ENCODE peak calls at places on chromosomes 5 and 9, in ten cellular contexts. F, K, J, Q, C, V, H, N, Z and D are unnamed samples.

GRCh38 chr9:27179245-27179870 is 70.3 kb downstream of the TEK start:
- DNase-seq in F (no peak), K (no peak), J (no peak), Q (no peak), C (no peak), V (no peak), H (no peak), N (no peak), Z (no peak), D (no peak)

GRCh38 chr5:137622850-137623249 is 113.0 kb downstream of the KLHL3 start:
- DNase-seq in F (no peak), K (peak; percentile 99), J (peak; percentile 92), Q (peak; percentile 64), C (peak; percentile 9), V (no peak), H (no peak), N (peak; percentile 94), Z (no peak), D (no peak)

GRCh38 chr9:79524266-79524665 is 47.5 kb upstream of the TLE4 start:
- DNase-seq in F (no peak), K (no peak), J (no peak), Q (no peak), C (no peak), V (no peak), H (no peak), N (no peak), Z (no peak), D (peak; percentile 9)

GRCh38 chr5:111999286-111999685 is 242.3 kb upstream of the NREP start:
- DNase-seq in F (no peak), K (no peak), J (no peak), Q (no peak), C (no peak), V (no peak), H (no peak), N (no peak), Z (no peak), D (no peak)

GRCh38 chr9:93587651-93588347 is 11.4 kb downstream of the PHF2 start:
- DNase-seq in F (peak; percentile 46), K (no peak), J (peak; percentile 42), Q (no peak), C (no peak), V (no peak), H (no peak), N (no peak), Z (no peak), D (no peak)

GRCh38 chr9:89444212-89444611 is 53.7 kb downstream of the SEMA4D start:
- DNase-seq in F (no peak), K (no peak), J (no peak), Q (no peak), C (no peak), V (no peak), H (no peak), N (no peak), Z (no peak), D (no peak)

GRCh38 chr5:37717613-37718431 is 122.0 kb downstream of the GDNF start:
- DNase-seq in F (peak; percentile 69), K (peak; percentile 65), J (peak; percentile 47), Q (peak; percentile 95), C (no peak), V (no peak), H (no peak), N (peak; percentile 25), Z (peak; percentile 27), D (no peak)

GRCh38 chr5:7878381-7878873 is 9.5 kb downstream of the MTRR start:
- DNase-seq in F (no peak), K (no peak), J (peak; percentile 50), Q (peak; percentile 41), C (peak; percentile 66), V (peak; percentile 16), H (no peak), N (no peak), Z (no peak), D (no peak)

GRCh38 chr9:137242329-137243204 is 1.5 kb downstream of the TUBB4B start:
- DNase-seq in F (no peak), K (no peak), J (no peak), Q (no peak), C (no peak), V (no peak), H (no peak), N (no peak), Z (no peak), D (no peak)

GRCh38 chr9:137241490-137242328 is 622 bp downstream of the TUBB4B start:
- DNase-seq in F (peak; percentile 86), K (peak; percentile 74), J (peak; percentile 71), Q (peak; percentile 54), C (no peak), V (peak; percentile 65), H (peak; percentile 62), N (no peak), Z (no peak), D (no peak)

GRCh38 chr9:137240841-137241489 is at the start of gene TUBB4B:
- DNase-seq in F (peak; percentile 98), K (peak; percentile 100), J (peak; percentile 99), Q (peak; percentile 99), C (peak; percentile 100), V (peak; percentile 99), H (peak; percentile 100), N (peak; percentile 100), Z (peak; percentile 99), D (peak; percentile 100)

GRCh38 chr9:137237759-137238726 is 3.0 kb upstream of the TUBB4B start:
- DNase-seq in F (peak; percentile 83), K (no peak), J (no peak), Q (no peak), C (no peak), V (no peak), H (no peak), N (peak; percentile 82), Z (no peak), D (no peak)

DNA sequence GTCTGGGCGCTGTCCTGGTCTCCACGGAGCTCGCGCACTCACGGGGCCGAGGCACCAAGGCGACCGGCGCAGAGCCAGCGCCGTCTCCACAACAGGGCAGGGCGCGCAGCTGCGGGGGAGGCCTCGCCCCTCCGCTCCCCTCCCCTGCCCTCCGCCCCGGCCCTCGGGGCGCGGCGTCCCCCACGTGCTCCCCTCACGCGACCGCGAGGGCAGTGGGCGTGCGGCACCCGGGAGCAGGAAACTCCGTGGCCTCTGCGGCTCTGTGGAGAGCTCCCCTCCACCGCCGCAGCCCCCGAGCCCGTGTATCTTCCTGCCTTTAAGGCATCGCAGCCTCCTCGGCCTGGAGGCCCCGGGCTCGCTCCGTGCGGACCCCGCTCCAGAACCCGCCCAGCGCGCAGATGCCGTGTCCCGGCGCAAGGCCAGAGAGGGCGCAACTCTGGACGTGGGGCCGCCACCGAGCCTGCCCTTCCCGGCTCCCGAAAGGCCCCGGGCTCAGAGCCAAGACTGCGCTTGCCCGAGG is 706 bp upstream of the TUBB4B start:
- DNase-seq in F (peak; percentile 88), K (peak; percentile 78), J (peak; percentile 70), Q (no peak), C (no peak), V (peak; percentile 67), H (peak; percentile 75), N (peak; percentile 80), Z (no peak), D (peak; percentile 92)
- TF ChIP-seq POLR2A in F (peak; percentile 52), K (no peak), J (no peak), Q (no peak), C (no peak), V (no peak), H (no peak), N (no peak), Z (peak; percentile 52), D (peak; percentile 81)

DNA sequence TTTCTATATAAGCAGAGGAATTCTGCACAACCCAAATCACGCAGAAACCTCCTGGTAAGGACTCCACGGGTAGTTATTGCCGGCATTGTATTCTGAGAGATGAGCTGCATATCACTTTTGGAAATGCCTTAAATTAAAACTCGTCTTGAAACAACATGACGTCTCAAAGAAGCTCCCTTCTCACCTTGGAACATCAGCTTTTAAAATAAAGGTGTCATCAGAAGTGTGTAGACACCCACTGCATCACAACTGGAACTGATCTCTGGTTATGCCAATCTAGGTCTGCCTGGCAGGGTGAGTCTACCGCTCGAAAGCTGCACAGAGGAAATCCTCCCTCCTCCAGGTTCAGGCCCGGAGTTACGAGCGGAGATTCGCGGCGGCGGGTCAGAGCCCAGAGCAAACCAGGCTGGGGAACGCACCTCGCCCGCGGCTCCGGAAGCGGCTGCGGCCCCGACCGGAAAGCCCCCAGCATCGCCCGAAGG is 974 bp upstream of the SLC12A2 start:
- DNase-seq in F (no peak), K (no peak), J (no peak), Q (no peak), C (peak; percentile 55), V (no peak), H (no peak), N (no peak), Z (peak; percentile 47), D (no peak)
- TF ChIP-seq POLR2A in F (peak; percentile 29), K (peak; percentile 32), J (no peak), Q (peak; percentile 48), C (no peak), V (no peak), H (no peak), N (peak; percentile 38), Z (no peak), D (no peak)

DNA sequence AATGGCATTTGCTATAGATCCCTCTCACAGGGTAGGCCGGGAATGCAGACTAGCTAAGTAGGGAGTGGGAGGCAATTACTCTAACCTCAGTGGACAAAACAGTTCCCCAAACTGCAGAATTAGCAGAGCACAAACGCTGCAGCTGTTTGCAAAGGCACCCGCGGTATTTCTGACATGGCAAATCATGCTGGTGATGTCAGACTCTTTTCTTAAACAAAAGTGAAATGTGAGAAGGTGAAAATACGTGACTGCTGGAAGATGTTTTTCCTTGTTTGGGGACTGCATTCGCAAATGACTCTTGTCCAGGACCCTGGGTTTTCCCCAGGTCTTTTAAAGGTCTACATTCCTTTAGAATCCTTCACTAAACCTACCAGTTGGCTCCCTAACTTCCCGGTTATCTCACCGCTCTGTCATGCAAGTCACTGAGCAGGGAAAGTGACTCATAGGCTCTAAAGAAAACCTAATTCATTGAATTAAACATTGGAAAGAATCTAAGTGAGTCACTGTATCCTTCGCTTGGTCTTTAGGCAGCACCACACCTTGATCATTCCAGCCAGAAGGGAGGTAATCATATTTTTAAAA is 91.5 kb upstream of the DNAH5 start:
- DNase-seq in F (no peak), K (peak; percentile 56), J (no peak), Q (peak; percentile 73), C (no peak), V (no peak), H (no peak), N (no peak), Z (peak; percentile 95), D (peak; percentile 68)
- TF ChIP-seq POLR2A in F (no peak), K (no peak), J (no peak), Q (no peak), C (no peak), V (no peak), H (no peak), N (no peak), Z (no peak), D (no peak)

DNA sequence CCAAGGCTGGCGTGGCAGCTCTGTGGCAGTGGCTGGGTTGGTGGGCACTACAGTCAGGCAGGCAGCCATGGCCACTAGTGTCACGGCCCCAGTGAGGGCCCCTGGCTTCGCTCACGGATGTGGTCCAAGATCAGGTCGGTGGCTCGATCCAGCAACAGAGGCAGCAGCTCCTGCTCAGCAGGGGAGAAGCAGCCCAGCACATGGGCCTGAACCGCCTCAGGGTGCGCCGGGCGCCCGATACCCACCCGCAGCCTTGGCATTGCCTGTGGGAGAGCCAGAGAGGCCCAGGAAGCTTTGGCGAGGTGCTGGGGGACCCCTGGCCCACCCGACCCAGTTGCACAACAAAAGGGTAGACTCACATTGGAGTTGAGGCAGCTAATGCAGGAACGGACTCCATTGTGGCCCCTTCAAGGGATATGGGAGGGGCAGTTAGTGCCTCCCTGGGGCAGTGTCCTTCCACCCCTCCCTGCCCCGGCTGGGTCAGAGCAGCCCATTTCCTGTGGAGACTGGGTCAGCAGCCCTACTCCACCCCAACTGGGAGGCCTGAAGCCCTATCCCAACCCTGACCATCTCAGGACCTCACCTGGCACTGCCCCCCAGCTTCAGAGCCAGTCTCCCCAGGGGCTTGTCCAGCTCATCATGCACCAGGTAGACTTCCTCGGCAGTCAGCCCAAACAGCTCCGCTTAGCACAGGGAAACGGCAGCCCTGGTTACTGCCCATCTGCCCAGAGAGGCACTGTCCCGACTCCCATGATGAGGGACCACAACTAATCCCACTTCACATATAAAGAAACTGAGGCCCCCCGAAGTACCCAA is 1.2 kb downstream of the PTRH1 start:
- DNase-seq in F (no peak), K (no peak), J (no peak), Q (no peak), C (no peak), V (no peak), H (no peak), N (no peak), Z (no peak), D (peak; percentile 61)
- TF ChIP-seq POLR2A in F (no peak), K (no peak), J (no peak), Q (no peak), C (no peak), V (no peak), H (no peak), N (no peak), Z (no peak), D (no peak)